ENCODE peak calls at places on chromosomes 13 and 19, in seven cellular contexts. H is CD8-positive, alpha-beta memory T cell; O is activated CD4-positive, alpha-beta T cell treated with anti-CD3 and anti-CD28 coated beads for 48 hours; J is HS-5; X is foreskin keratinocyte; N is iris pigment epithelial cell; R is T-helper 17 cell. W is an unnamed sample.

GRCh38 chr13:32042567-32042966 is 11.0 kb downstream of the FRY start:
- DNase-seq in H (no peak), O (no peak), J (no peak), X (no peak), N (no peak), R (no peak), W (no peak)

GRCh38 chr13:59658736-59659330 is 504.9 kb downstream of the DIAPH3 start:
- DNase-seq in H (no peak), O (no peak), J (no peak), X (no peak), N (no peak), R (no peak), W (peak; percentile 36)

GRCh38 chr13:105787518-105788085 is 747.9 kb downstream of the EFNB2 start:
- DNase-seq in H (no peak), O (no peak), J (no peak), X (no peak), N (no peak), R (no peak), W (no peak)

GRCh38 chr13:110634558-110634957 is 19.2 kb downstream of the NAXD start:
- DNase-seq in H (no peak), O (no peak), J (no peak), X (no peak), N (peak; percentile 95), R (no peak), W (no peak)

GRCh38 chr13:49517461-49517860 is 21.7 kb downstream of the PHF11 start:
- DNase-seq in H (no peak), O (no peak), J (no peak), X (no peak), N (no peak), R (no peak), W (no peak)

GRCh38 chr13:59743195-59743594 is 420.5 kb downstream of the DIAPH3 start:
- DNase-seq in H (no peak), O (no peak), J (no peak), X (no peak), N (no peak), R (no peak), W (no peak)

GRCh38 chr19:14405758-14406644 is 13.1 kb downstream of the DDX39A start:
- DNase-seq in H (peak; percentile 87), O (peak; percentile 95), J (no peak), X (peak; percentile 76), N (peak; percentile 89), R (peak; percentile 92), W (peak; percentile 76)

GRCh38 chr19:47284324-47284899 is 9.7 kb downstream of the INAFM1 start:
- DNase-seq in H (peak; percentile 28), O (peak; percentile 38), J (peak; percentile 57), X (peak; percentile 15), N (peak; percentile 56), R (peak; percentile 47), W (peak; percentile 67)

GRCh38 chr19:16180611-16181010 is 4.6 kb upstream of the FAM32A start:
- DNase-seq in H (no peak), O (no peak), J (peak; percentile 52), X (peak; percentile 86), N (peak; percentile 75), R (no peak), W (no peak)

GRCh38 chr13:53206455-53206854 is 177.8 kb downstream of the OLFM4 start:
- DNase-seq in H (no peak), O (no peak), J (no peak), X (no peak), N (peak; percentile 17), R (no peak), W (peak; percentile 25)

GRCh38 chr13:42123600-42123999 is 75.2 kb downstream of the DGKH start:
- DNase-seq in H (no peak), O (no peak), J (no peak), X (no peak), N (no peak), R (no peak), W (no peak)

GRCh38 chr13:110263906-110264305 is 43.1 kb downstream of the COL4A1 start:
- DNase-seq in H (no peak), O (no peak), J (no peak), X (no peak), N (no peak), R (no peak), W (no peak)

GRCh38 chr13:26604784-26605183 is 47.3 kb downstream of the WASF3 start:
- DNase-seq in H (no peak), O (no peak), J (no peak), X (no peak), N (no peak), R (no peak), W (no peak)

GRCh38 chr13:42525035-42525504 is 48.9 kb upstream of the TNFSF11 start:
- DNase-seq in H (no peak), O (no peak), J (no peak), X (peak; percentile 85), N (peak; percentile 87), R (no peak), W (no peak)

GRCh38 chr19:3687774-3688706 is 12.2 kb downstream of the PIP5K1C start:
- DNase-seq in H (peak; percentile 23), O (peak; percentile 53), J (no peak), X (peak; percentile 17), N (no peak), R (no peak), W (no peak)

GRCh38 chr13:113589251-113589960 is 4.9 kb downstream of the TFDP1 start:
- DNase-seq in H (no peak), O (no peak), J (no peak), X (no peak), N (no peak), R (no peak), W (no peak)

GRCh38 chr19:35846038-35846668 is 6.2 kb downstream of the NPHS1 start:
- DNase-seq in H (no peak), O (peak; percentile 20), J (no peak), X (no peak), N (no peak), R (no peak), W (no peak)

GRCh38 chr13:93293716-93294115 is 67.1 kb downstream of the GPC6 start:
- DNase-seq in H (no peak), O (no peak), J (no peak), X (no peak), N (no peak), R (no peak), W (no peak)

GRCh38 chr19:19634516-19635312 is 6.7 kb upstream of the LPAR2 start:
- DNase-seq in H (no peak), O (no peak), J (no peak), X (no peak), N (no peak), R (no peak), W (no peak)

GRCh38 chr13:29039212-29039611 is 219.1 kb downstream of the MTUS2 start:
- DNase-seq in H (no peak), O (no peak), J (no peak), X (no peak), N (no peak), R (no peak), W (no peak)

GRCh38 chr13:33004454-33004853 is 11.8 kb upstream of the KL start:
- DNase-seq in H (no peak), O (no peak), J (no peak), X (no peak), N (peak; percentile 21), R (no peak), W (no peak)

GRCh38 chr13:83716121-83716520 is 166.2 kb downstream of the SLITRK1 start:
- DNase-seq in H (no peak), O (no peak), J (no peak), X (no peak), N (no peak), R (no peak), W (no peak)